ENCODE peak calls at places on chromosomes 12 and 14, in eight cellular contexts. P is lung, V is Caco-2, F is testis, D is GM13977, S is hepatocyte, E is type B pancreatic cell, O is dorsolateral prefrontal cortex. M is an unnamed sample.

GRCh38 chr12:106019130-106019529 is 119.6 kb downstream of the NUAK1 start:
- DNase-seq in P (no peak), S (no peak), F (no peak), O (no peak), V (no peak), E (no peak), D (no peak), M (no peak)

GRCh38 chr12:51077930-51078329 is 5.5 kb downstream of the CSRNP2 start:
- DNase-seq in O (peak), S (peak), D (no peak), F (peak), V (no peak), P (no peak), E (no peak), M (no peak)

GRCh38 chr14:52377940-52378339 is 63.8 kb downstream of the PTGER2 start:
- DNase-seq in V (no peak), O (no peak), F (no peak), P (no peak), D (no peak), E (no peak), S (no peak), M (no peak)

GRCh38 chr12:9911708-9912107 is 20.5 kb downstream of the CLEC2A start:
- DNase-seq in E (no peak), V (no peak), P (no peak), F (no peak), D (no peak), S (no peak), O (no peak), M (no peak)

GRCh38 chr14:30389134-30389900 is 169.6 kb upstream of the G2E3 start:
- DNase-seq in V (no peak), S (peak), E (no peak), P (no peak), D (no peak), O (peak), F (no peak), M (no peak)

GRCh38 chr12:27709932-27710591 is 570 bp upstream of the MRPS35 start:
- DNase-seq in O (no peak), F (no peak), V (no peak), P (no peak), E (no peak), D (no peak), S (no peak), M (no peak)

GRCh38 chr12:22100952-22101748 is 55.1 kb downstream of the CMAS start:
- DNase-seq in D (peak), S (peak), P (no peak), E (no peak), V (no peak), F (peak), O (no peak), M (peak)

GRCh38 chr14:64410084-64410774 is 22.1 kb downstream of the MTHFD1 start:
- DNase-seq in S (no peak), O (no peak), E (no peak), F (no peak), V (peak), D (no peak), P (no peak), M (no peak)

GRCh38 chr14:39169541-39169900 is 612 bp downstream of the TRAPPC6B start:
- DNase-seq in F (no peak), P (peak), D (no peak), S (no peak), V (no peak), O (no peak), E (no peak), M (no peak)

GRCh38 chr12:48999371-49000131 is at the start of gene DDN:
- DNase-seq in P (no peak), F (no peak), D (peak), O (peak), E (no peak), S (peak), V (peak), M (no peak)

GRCh38 chr14:100526057-100526456 is 61.2 kb downstream of the BEGAIN start:
- DNase-seq in E (peak), F (no peak), O (peak), D (peak), V (no peak), P (no peak), S (no peak), M (no peak)

GRCh38 chr14:100890451-100890850 is 13.1 kb downstream of the RTL1 start:
- DNase-seq in V (peak), S (no peak), P (no peak), D (no peak), E (peak), F (peak), O (peak), M (no peak)

DNA sequence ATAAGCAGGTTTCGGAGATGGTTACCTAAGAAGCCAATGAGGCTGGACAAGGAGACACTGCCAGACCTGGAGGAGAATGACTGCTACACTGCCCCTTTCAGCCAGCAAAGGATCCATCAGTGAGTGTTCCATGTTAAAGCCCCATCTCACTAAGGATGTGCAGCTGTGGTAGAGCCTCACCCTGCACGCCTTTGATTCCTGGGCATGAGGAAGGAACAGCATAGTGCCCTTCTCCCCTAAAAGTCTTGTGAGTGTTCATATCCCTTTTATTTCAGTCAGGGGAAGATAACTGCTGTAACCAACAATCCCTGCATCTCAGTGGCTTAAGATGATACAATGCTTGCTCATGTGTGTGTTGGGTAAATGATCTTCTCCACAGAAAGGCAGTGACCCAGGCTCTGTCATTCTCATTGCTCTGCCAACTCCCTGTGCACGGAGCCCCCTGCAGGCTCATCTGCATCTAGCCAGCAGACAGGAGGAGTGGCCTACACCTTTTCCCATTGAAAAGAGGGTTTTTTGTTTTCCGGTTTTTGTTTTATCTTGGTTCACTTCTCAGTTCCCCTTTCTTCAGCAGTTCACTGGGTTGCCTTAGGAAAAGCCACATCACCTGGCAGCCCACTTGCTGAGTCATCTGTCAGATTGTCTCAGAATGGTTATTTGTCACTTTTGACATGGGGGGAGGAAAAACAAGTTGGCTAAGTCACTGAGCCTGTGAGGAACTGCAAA is 193.1 kb downstream of the ANO4 start:
- DNase-seq in S (peak), F (peak), E (no peak), V (peak), D (peak), P (no peak), O (peak), M (peak)
- TF ChIP-seq CTCF in S (peak), F (no peak), E (peak), V (peak), D (peak), P (no peak), O (peak), M (peak)

GRCh38 chr12:119808441-119808840 is 68.7 kb downstream of the CIT start:
- DNase-seq in D (no peak), O (no peak), V (no peak), S (no peak), E (no peak), P (no peak), F (no peak), M (no peak)

GRCh38 chr12:119802472-119802871 is 74.6 kb downstream of the CIT start:
- DNase-seq in V (no peak), S (peak), P (no peak), F (peak), D (no peak), O (peak), E (no peak), M (no peak)

GRCh38 chr12:119807380-119807779 is 69.7 kb downstream of the CIT start:
- DNase-seq in F (no peak), V (no peak), P (no peak), O (no peak), D (no peak), S (no peak), E (no peak), M (no peak)

GRCh38 chr12:119804011-119804641 is 73.0 kb downstream of the CIT start:
- DNase-seq in D (no peak), V (peak), S (peak), E (peak), O (peak), P (peak), F (peak), M (peak)

DNA sequence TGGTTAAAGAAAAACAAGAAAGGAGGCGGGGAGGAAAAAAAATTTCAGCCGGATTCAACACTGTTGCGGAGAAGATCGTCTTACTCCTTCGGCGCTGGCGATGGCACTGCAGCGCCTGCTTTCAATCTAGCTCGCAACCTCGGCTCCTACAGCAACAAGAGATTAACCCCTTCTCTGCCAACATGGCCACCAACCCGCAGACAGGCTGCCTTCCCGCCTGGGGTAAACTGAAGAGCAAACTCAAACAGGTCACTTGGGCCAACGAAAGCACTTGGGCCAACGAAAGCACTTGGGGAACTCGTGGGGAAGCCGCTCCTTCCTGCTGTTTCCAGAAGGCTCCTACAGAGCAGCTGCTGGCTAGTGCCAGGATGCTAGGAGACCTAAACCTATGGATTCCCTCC is 73.7 kb downstream of the CIT start:
- DNase-seq in O (peak), S (peak), V (no peak), E (no peak), D (no peak), F (peak), P (no peak), M (peak)
- TF ChIP-seq CTCF in O (peak), S (no peak), V (no peak), E (no peak), D (no peak), F (no peak), P (no peak), M (no peak)

DNA sequence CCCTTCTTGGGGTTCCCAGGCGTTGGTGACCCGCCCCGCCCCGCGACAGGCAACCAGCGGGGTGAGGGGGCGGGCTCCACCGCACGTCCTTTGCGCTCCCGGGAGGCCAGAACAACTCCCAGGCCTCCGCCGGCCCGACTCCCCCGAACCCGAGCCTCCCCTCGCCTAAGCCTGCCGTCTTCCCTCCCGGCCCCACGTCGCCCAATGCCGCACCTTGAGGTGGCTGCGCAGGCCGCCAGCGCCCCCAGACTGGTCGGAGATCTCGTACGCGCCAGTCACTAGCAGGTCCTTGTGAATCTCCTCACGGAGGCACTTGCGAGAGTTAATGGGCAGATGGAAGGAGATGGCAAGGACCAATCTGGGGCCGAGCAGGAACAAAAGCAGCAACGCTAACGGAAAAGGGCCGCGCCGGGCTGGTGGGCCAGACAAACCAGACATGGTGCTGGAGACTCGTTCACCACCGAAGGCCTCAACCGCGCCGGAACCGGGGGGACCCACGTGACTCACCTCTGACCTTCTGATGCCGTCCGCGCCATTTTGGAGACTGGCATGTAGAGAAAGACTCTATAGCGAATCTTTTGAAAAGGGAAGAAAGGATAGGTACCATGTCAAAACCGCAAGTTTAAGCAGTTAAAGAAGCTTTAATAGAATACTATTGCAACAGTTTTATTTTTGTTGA is at the start of gene TMED10:
- DNase-seq in E (peak), D (peak), P (peak), O (peak), S (peak), V (peak), F (peak), M (peak)
- TF ChIP-seq CTCF in E (no peak), D (no peak), P (no peak), O (peak), S (no peak), V (no peak), F (no peak), M (no peak)

GRCh38 chr14:61491876-61492440 is 170.6 kb downstream of the PRKCH start:
- DNase-seq in D (no peak), O (no peak), V (no peak), E (no peak), P (no peak), S (no peak), F (no peak), M (no peak)

GRCh38 chr14:61493239-61493638 is 171.9 kb downstream of the PRKCH start:
- DNase-seq in P (no peak), O (no peak), S (peak), V (no peak), E (no peak), F (no peak), D (no peak), M (no peak)

GRCh38 chr14:61493996-61494395 is 172.6 kb downstream of the PRKCH start:
- DNase-seq in D (no peak), F (no peak), E (no peak), P (no peak), O (no peak), S (no peak), V (no peak), M (no peak)

GRCh38 chr14:61491224-61491623 is 169.8 kb downstream of the PRKCH start:
- DNase-seq in V (no peak), S (peak), P (no peak), O (no peak), F (no peak), D (no peak), E (no peak), M (no peak)

GRCh38 chr14:61492474-61492873 is 171.1 kb downstream of the PRKCH start:
- DNase-seq in S (no peak), V (no peak), E (no peak), D (no peak), F (no peak), P (no peak), O (no peak), M (no peak)
- TF ChIP-seq CTCF in S (no peak), V (no peak), E (no peak), D (no peak), F (no peak), P (no peak), O (no peak), M (no peak)

GRCh38 chr14:60786905-60787304 is 52.3 kb downstream of the MNAT1 start:
- DNase-seq in F (no peak), O (no peak), E (no peak), V (no peak), S (no peak), P (no peak), D (no peak), M (no peak)

GRCh38 chr14:60796434-60796833 is 61.9 kb downstream of the MNAT1 start:
- DNase-seq in E (no peak), F (no peak), V (no peak), O (no peak), S (no peak), D (no peak), P (no peak), M (no peak)

GRCh38 chr14:60789656-60790055 is 55.1 kb downstream of the MNAT1 start:
- DNase-seq in F (no peak), D (no peak), P (no peak), S (no peak), V (no peak), O (no peak), E (no peak), M (no peak)

DNA sequence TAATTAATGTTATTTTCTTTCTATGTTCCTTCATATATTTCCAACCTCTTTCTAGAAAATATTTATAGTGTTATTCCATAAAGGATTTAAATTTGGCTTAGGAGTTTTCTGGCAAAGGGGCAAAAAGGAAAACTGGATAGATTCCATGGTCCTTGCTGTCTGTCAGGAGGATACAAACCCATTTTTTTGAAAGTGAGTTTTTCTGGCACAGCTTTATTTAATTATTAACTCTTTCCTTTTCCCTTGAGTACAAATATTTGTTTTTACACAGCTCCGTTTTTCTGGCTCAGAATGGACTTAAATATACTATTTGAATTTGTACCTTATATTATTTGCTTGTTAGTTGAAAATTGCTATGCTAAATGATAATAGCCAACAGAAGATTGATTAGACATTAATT is 56.3 kb downstream of the MNAT1 start:
- DNase-seq in V (no peak), D (no peak), S (no peak), P (no peak), F (no peak), O (no peak), E (no peak), M (no peak)
- TF ChIP-seq CTCF in V (no peak), D (no peak), S (no peak), P (no peak), F (no peak), O (no peak), E (no peak), M (no peak)

GRCh38 chr14:66507722-66508546 is at the start of gene GPHN:
- DNase-seq in E (peak), V (peak), D (peak), F (peak), O (peak), S (peak), P (peak), M (peak)
- TF ChIP-seq CTCF in E (peak), V (no peak), D (peak), F (peak), O (peak), S (peak), P (no peak), M (peak)

M was measured in neural crest cell.